ENCODE peak calls at places on chromosomes 5 and 9, in six cellular contexts. One of them, this sample, is unnamed.

GRCh38 chr9:130713286-130713975 is 19.9 kb downstream of the EXOSC2 start:
- DNase-seq in epithelial cell of esophagus: peak
- DNase-seq in DND-41: peak
- DNase-seq in GM23338: peak
- DNase-seq in omental fat pad: no peak
- DNase-seq in natural killer cell: no peak
- DNase-seq in this sample: no peak

GRCh38 chr5:42461033-42461432 is 37.8 kb downstream of the GHR start:
- DNase-seq in omental fat pad: no peak
- DNase-seq in GM23338: no peak
- DNase-seq in natural killer cell: no peak
- DNase-seq in epithelial cell of esophagus: no peak
- DNase-seq in DND-41: no peak
- DNase-seq in this sample: no peak

GRCh38 chr5:172412724-172413260 is 41.5 kb downstream of the SH3PXD2B start:
- DNase-seq in epithelial cell of esophagus: peak
- DNase-seq in GM23338: no peak
- DNase-seq in natural killer cell: no peak
- DNase-seq in DND-41: peak
- DNase-seq in omental fat pad: peak
- DNase-seq in this sample: no peak

GRCh38 chr9:35844628-35845301 is 15.7 kb downstream of the TMEM8B start:
- DNase-seq in GM23338: peak
- DNase-seq in DND-41: peak
- DNase-seq in omental fat pad: no peak
- DNase-seq in natural killer cell: no peak
- DNase-seq in epithelial cell of esophagus: peak
- DNase-seq in this sample: peak

GRCh38 chr9:38079410-38080105 is 10.5 kb upstream of the SHB start:
- DNase-seq in natural killer cell: no peak
- DNase-seq in epithelial cell of esophagus: no peak
- DNase-seq in omental fat pad: no peak
- DNase-seq in DND-41: no peak
- DNase-seq in GM23338: no peak
- DNase-seq in this sample: no peak

GRCh38 chr9:111728617-111729366 is 65.9 kb downstream of the SHOC1 start:
- DNase-seq in omental fat pad: no peak
- DNase-seq in natural killer cell: no peak
- DNase-seq in GM23338: no peak
- DNase-seq in DND-41: no peak
- DNase-seq in epithelial cell of esophagus: peak
- DNase-seq in this sample: no peak

GRCh38 chr5:77356740-77357139 is 135.4 kb downstream of the WDR41 start:
- DNase-seq in DND-41: no peak
- DNase-seq in omental fat pad: no peak
- DNase-seq in GM23338: no peak
- DNase-seq in epithelial cell of esophagus: peak
- DNase-seq in natural killer cell: no peak
- DNase-seq in this sample: no peak

GRCh38 chr5:57383093-57383861 is 99.3 kb downstream of the ACTBL2 start:
- DNase-seq in GM23338: peak
- DNase-seq in natural killer cell: no peak
- DNase-seq in epithelial cell of esophagus: peak
- DNase-seq in DND-41: peak
- DNase-seq in omental fat pad: no peak
- DNase-seq in this sample: no peak

GRCh38 chr5:61279725-61280124 is 52.3 kb upstream of the ZSWIM6 start:
- DNase-seq in GM23338: no peak
- DNase-seq in epithelial cell of esophagus: no peak
- DNase-seq in omental fat pad: no peak
- DNase-seq in DND-41: no peak
- DNase-seq in natural killer cell: no peak
- DNase-seq in this sample: no peak

GRCh38 chr9:135517407-135517822 is 3.8 kb upstream of the LCN1 start:
- DNase-seq in epithelial cell of esophagus: no peak
- DNase-seq in natural killer cell: no peak
- DNase-seq in DND-41: no peak
- DNase-seq in omental fat pad: peak
- DNase-seq in GM23338: no peak
- DNase-seq in this sample: no peak

GRCh38 chr5:138245717-138246116 is 28.7 kb downstream of the GFRA3 start:
- DNase-seq in omental fat pad: no peak
- DNase-seq in epithelial cell of esophagus: no peak
- DNase-seq in DND-41: no peak
- DNase-seq in GM23338: peak
- DNase-seq in natural killer cell: no peak
- DNase-seq in this sample: peak

GRCh38 chr9:69380811-69381210 is 55.8 kb downstream of the ENTREP1 start:
- DNase-seq in GM23338: no peak
- DNase-seq in DND-41: no peak
- DNase-seq in epithelial cell of esophagus: peak
- DNase-seq in omental fat pad: no peak
- DNase-seq in natural killer cell: no peak
- DNase-seq in this sample: no peak

GRCh38 chr9:84926793-84927192 is 257.3 kb downstream of the NTRK2 start:
- DNase-seq in natural killer cell: no peak
- DNase-seq in omental fat pad: no peak
- DNase-seq in GM23338: no peak
- DNase-seq in DND-41: no peak
- DNase-seq in epithelial cell of esophagus: no peak
- DNase-seq in this sample: no peak

GRCh38 chr9:106535439-106535838 is 327.5 kb upstream of the ZNF462 start:
- DNase-seq in DND-41: no peak
- DNase-seq in epithelial cell of esophagus: no peak
- DNase-seq in natural killer cell: no peak
- DNase-seq in GM23338: peak
- DNase-seq in omental fat pad: no peak
- DNase-seq in this sample: no peak

GRCh38 chr9:2576631-2577030 is 45.0 kb upstream of the VLDLR start:
- DNase-seq in DND-41: no peak
- DNase-seq in omental fat pad: no peak
- DNase-seq in natural killer cell: no peak
- DNase-seq in epithelial cell of esophagus: peak
- DNase-seq in GM23338: no peak
- DNase-seq in this sample: no peak

GRCh38 chr9:846852-847251 is 5.4 kb downstream of the DMRT1 start:
- DNase-seq in omental fat pad: no peak
- DNase-seq in epithelial cell of esophagus: peak
- DNase-seq in GM23338: peak
- DNase-seq in natural killer cell: no peak
- DNase-seq in DND-41: no peak
- DNase-seq in this sample: no peak

GRCh38 chr9:28155067-28155466 is 581.8 kb upstream of the C9orf72 start:
- DNase-seq in GM23338: no peak
- DNase-seq in natural killer cell: no peak
- DNase-seq in DND-41: no peak
- DNase-seq in omental fat pad: no peak
- DNase-seq in epithelial cell of esophagus: no peak
- DNase-seq in this sample: no peak

GRCh38 chr5:67771791-67772190 is 443.8 kb upstream of the PIK3R1 start:
- DNase-seq in DND-41: no peak
- DNase-seq in natural killer cell: no peak
- DNase-seq in epithelial cell of esophagus: no peak
- DNase-seq in GM23338: no peak
- DNase-seq in omental fat pad: no peak
- DNase-seq in this sample: no peak

GRCh38 chr5:67774153-67774552 is 441.4 kb upstream of the PIK3R1 start:
- DNase-seq in GM23338: no peak
- DNase-seq in natural killer cell: no peak
- DNase-seq in omental fat pad: no peak
- DNase-seq in DND-41: no peak
- DNase-seq in epithelial cell of esophagus: no peak
- DNase-seq in this sample: no peak

GRCh38 chr5:67771221-67771620 is 444.3 kb upstream of the PIK3R1 start:
- DNase-seq in epithelial cell of esophagus: no peak
- DNase-seq in DND-41: no peak
- DNase-seq in GM23338: no peak
- DNase-seq in natural killer cell: no peak
- DNase-seq in omental fat pad: no peak
- DNase-seq in this sample: no peak

GRCh38 chr5:67773439-67773988 is 442.0 kb upstream of the PIK3R1 start:
- DNase-seq in DND-41: no peak
- DNase-seq in GM23338: no peak
- DNase-seq in natural killer cell: no peak
- DNase-seq in omental fat pad: no peak
- DNase-seq in epithelial cell of esophagus: peak
- DNase-seq in this sample: no peak

DNA sequence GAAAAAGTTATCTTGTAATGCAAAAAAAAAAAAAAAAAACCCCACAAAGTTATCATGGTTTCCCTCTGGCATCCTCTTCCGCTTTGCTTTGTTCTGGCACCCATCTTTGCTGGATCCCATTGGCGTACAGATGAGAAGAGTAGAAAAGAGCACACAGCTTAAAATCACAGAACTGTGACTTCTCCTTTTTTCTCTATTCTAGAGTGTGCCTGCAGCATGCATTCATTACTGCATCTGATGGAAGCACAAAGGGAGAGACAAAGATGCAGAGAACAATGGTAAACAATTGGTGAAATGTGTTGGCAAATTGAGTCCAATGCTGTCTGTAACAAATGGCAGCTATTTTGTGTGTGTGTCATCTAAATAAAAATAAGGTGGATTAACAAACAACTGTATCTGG is 440.8 kb upstream of the PIK3R1 start:
- DNase-seq in omental fat pad: no peak
- DNase-seq in DND-41: no peak
- DNase-seq in GM23338: no peak
- DNase-seq in epithelial cell of esophagus: no peak
- DNase-seq in natural killer cell: no peak
- DNase-seq in this sample: no peak
- TF ChIP-seq CTCF in omental fat pad: no peak
- TF ChIP-seq CTCF in DND-41: no peak
- TF ChIP-seq CTCF in GM23338: no peak
- TF ChIP-seq CTCF in epithelial cell of esophagus: no peak
- TF ChIP-seq CTCF in natural killer cell: no peak
- TF ChIP-seq CTCF in this sample: no peak

GRCh38 chr5:82799346-82800077 is 277.7 kb downstream of the TMEM167A start:
- DNase-seq in epithelial cell of esophagus: no peak
- DNase-seq in GM23338: peak
- DNase-seq in natural killer cell: no peak
- DNase-seq in omental fat pad: no peak
- DNase-seq in DND-41: no peak
- DNase-seq in this sample: no peak
- TF ChIP-seq CTCF in epithelial cell of esophagus: peak
- TF ChIP-seq CTCF in GM23338: peak
- TF ChIP-seq CTCF in natural killer cell: no peak
- TF ChIP-seq CTCF in omental fat pad: no peak
- TF ChIP-seq CTCF in DND-41: no peak
- TF ChIP-seq CTCF in this sample: no peak

GRCh38 chr9:121309171-121309570 is 41.2 kb downstream of the GSN start:
- DNase-seq in omental fat pad: no peak
- DNase-seq in epithelial cell of esophagus: no peak
- DNase-seq in GM23338: no peak
- DNase-seq in DND-41: no peak
- DNase-seq in natural killer cell: no peak
- DNase-seq in this sample: peak

GRCh38 chr9:121312169-121312568 is 44.2 kb downstream of the GSN start:
- DNase-seq in omental fat pad: no peak
- DNase-seq in GM23338: no peak
- DNase-seq in DND-41: no peak
- DNase-seq in natural killer cell: no peak
- DNase-seq in epithelial cell of esophagus: no peak
- DNase-seq in this sample: no peak

GRCh38 chr9:121309833-121310425 is 42.0 kb downstream of the GSN start:
- DNase-seq in DND-41: no peak
- DNase-seq in natural killer cell: no peak
- DNase-seq in omental fat pad: no peak
- DNase-seq in GM23338: no peak
- DNase-seq in epithelial cell of esophagus: no peak
- DNase-seq in this sample: no peak

GRCh38 chr9:121308765-121309164 is 40.8 kb downstream of the GSN start:
- DNase-seq in omental fat pad: no peak
- DNase-seq in natural killer cell: no peak
- DNase-seq in DND-41: no peak
- DNase-seq in GM23338: no peak
- DNase-seq in epithelial cell of esophagus: no peak
- DNase-seq in this sample: peak

GRCh38 chr9:121310571-121310970 is 42.6 kb downstream of the GSN start:
- DNase-seq in DND-41: no peak
- DNase-seq in natural killer cell: no peak
- DNase-seq in GM23338: no peak
- DNase-seq in omental fat pad: no peak
- DNase-seq in epithelial cell of esophagus: no peak
- DNase-seq in this sample: peak
- TF ChIP-seq CTCF in DND-41: no peak
- TF ChIP-seq CTCF in natural killer cell: no peak
- TF ChIP-seq CTCF in GM23338: no peak
- TF ChIP-seq CTCF in omental fat pad: no peak
- TF ChIP-seq CTCF in epithelial cell of esophagus: no peak
- TF ChIP-seq CTCF in this sample: no peak

GRCh38 chr9:20551835-20552234 is 70.5 kb downstream of the MLLT3 start:
- DNase-seq in GM23338: no peak
- DNase-seq in DND-41: no peak
- DNase-seq in omental fat pad: no peak
- DNase-seq in epithelial cell of esophagus: peak
- DNase-seq in natural killer cell: no peak
- DNase-seq in this sample: no peak

GRCh38 chr9:20550326-20550725 is 72.0 kb downstream of the MLLT3 start:
- DNase-seq in natural killer cell: no peak
- DNase-seq in epithelial cell of esophagus: peak
- DNase-seq in omental fat pad: no peak
- DNase-seq in DND-41: no peak
- DNase-seq in GM23338: no peak
- DNase-seq in this sample: no peak

GRCh38 chr9:20551236-20551635 is 71.1 kb downstream of the MLLT3 start:
- DNase-seq in DND-41: no peak
- DNase-seq in omental fat pad: no peak
- DNase-seq in GM23338: no peak
- DNase-seq in natural killer cell: no peak
- DNase-seq in epithelial cell of esophagus: peak
- DNase-seq in this sample: no peak

GRCh38 chr9:20553750-20554149 is 68.5 kb downstream of the MLLT3 start:
- DNase-seq in DND-41: no peak
- DNase-seq in natural killer cell: no peak
- DNase-seq in GM23338: no peak
- DNase-seq in epithelial cell of esophagus: no peak
- DNase-seq in omental fat pad: no peak
- DNase-seq in this sample: no peak

DNA sequence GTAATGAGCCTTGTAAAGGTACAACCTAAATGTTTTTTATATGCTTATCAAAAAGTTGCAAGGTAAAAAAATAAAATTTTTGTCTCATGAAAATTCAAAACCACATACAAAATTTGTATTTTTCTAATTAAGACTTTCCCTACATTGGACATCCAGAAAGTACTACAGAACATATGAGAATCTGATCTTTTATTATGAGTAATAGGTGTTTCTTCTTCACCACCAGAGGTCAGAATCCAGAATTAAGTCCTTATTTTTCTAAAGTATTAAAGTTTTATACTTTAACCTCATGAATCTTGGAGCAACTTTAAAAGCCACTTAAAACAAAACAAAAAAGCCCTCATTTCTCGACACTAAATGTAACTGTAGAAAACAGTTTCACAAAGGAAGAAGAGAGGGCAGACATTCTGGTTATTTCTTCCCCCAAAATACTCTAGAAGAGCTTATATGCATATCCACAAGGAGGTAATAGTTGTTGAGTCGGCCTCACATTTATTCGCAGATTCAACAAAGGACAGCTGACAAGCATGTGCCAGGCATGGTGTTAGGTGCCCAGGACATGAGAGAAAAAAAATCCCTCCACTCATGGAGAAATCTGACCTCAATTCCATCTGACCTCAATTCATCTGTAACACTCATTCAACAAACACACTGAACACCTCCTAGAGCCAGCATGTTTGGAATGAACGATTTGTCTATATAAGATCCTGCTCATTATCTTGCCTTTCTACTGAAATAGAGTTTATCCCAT is 69.2 kb downstream of the MLLT3 start:
- DNase-seq in natural killer cell: no peak
- DNase-seq in DND-41: no peak
- DNase-seq in GM23338: no peak
- DNase-seq in omental fat pad: no peak
- DNase-seq in epithelial cell of esophagus: peak
- DNase-seq in this sample: no peak
- TF ChIP-seq CTCF in natural killer cell: peak
- TF ChIP-seq CTCF in DND-41: peak
- TF ChIP-seq CTCF in GM23338: peak
- TF ChIP-seq CTCF in omental fat pad: no peak
- TF ChIP-seq CTCF in epithelial cell of esophagus: no peak
- TF ChIP-seq CTCF in this sample: peak